ENCODE peak calls at places on chromosomes 4 and X, in eight cellular contexts. C is mesendoderm, W is tibial nerve, B is hepatocyte, D is astrocyte, P is brain microvascular endothelial cell, X is fibroblast of lung, K is keratinocyte. Y is an unnamed sample.

GRCh38 chr4:7998447-7998846 is 58.8 kb upstream of the AFAP1 start:
- DNase-seq in C (no peak), W (no peak), B (no peak), D (no peak), P (no peak), X (no peak), K (no peak), Y (no peak)

GRCh38 chrX:124018031-124018430 is 56.5 kb downstream of the STAG2 start:
- DNase-seq in C (no peak), W (no peak), B (no peak), D (no peak), P (no peak), X (no peak), K (no peak), Y (no peak)

GRCh38 chrX:113384628-113385027 is 544.0 kb upstream of the AMOT start:
- DNase-seq in C (no peak), W (no peak), B (peak), D (peak), P (no peak), X (peak), K (no peak), Y (no peak)

GRCh38 chr4:156515295-156515694 is 456.3 kb downstream of the PDGFC start:
- DNase-seq in C (no peak), W (no peak), B (no peak), D (no peak), P (no peak), X (no peak), K (no peak), Y (no peak)

GRCh38 chr4:158172558-158173258 is at the start of gene GASK1B:
- DNase-seq in C (peak), W (peak), B (peak), D (peak), P (peak), X (peak), K (no peak), Y (no peak)

GRCh38 chr4:109233585-109233984 is 68.9 kb downstream of the COL25A1 start:
- DNase-seq in C (no peak), W (no peak), B (no peak), D (no peak), P (no peak), X (no peak), K (no peak), Y (no peak)

GRCh38 chr4:38529189-38530115 is 134.5 kb upstream of the KLF3 start:
- DNase-seq in C (peak), W (no peak), B (no peak), D (no peak), P (no peak), X (no peak), K (no peak), Y (no peak)

GRCh38 chr4:1711055-1711905 is 839 bp downstream of the SLBP start:
- DNase-seq in C (peak), W (no peak), B (peak), D (peak), P (peak), X (peak), K (no peak), Y (no peak)

GRCh38 chr4:147368948-147369347 is 111.9 kb upstream of the EDNRA start:
- DNase-seq in C (no peak), W (no peak), B (no peak), D (peak), P (no peak), X (peak), K (no peak), Y (no peak)

GRCh38 chr4:147367841-147368385 is 113.0 kb upstream of the EDNRA start:
- DNase-seq in C (no peak), W (no peak), B (no peak), D (peak), P (no peak), X (peak), K (no peak), Y (no peak)

GRCh38 chr4:147370881-147371280 is 110.0 kb upstream of the EDNRA start:
- DNase-seq in C (no peak), W (no peak), B (peak), D (no peak), P (no peak), X (no peak), K (no peak), Y (no peak)

GRCh38 chr4:147371661-147372060 is 109.2 kb upstream of the EDNRA start:
- DNase-seq in C (no peak), W (no peak), B (no peak), D (peak), P (peak), X (peak), K (peak), Y (peak)

GRCh38 chr4:147370473-147370872 is 110.4 kb upstream of the EDNRA start:
- DNase-seq in C (no peak), W (no peak), B (no peak), D (peak), P (peak), X (peak), K (peak), Y (no peak)
- H3K27ac ChIP-seq in C (no peak), W (no peak), B (peak), D (peak), P (peak), X (no peak), K (peak), Y (peak)

DNA sequence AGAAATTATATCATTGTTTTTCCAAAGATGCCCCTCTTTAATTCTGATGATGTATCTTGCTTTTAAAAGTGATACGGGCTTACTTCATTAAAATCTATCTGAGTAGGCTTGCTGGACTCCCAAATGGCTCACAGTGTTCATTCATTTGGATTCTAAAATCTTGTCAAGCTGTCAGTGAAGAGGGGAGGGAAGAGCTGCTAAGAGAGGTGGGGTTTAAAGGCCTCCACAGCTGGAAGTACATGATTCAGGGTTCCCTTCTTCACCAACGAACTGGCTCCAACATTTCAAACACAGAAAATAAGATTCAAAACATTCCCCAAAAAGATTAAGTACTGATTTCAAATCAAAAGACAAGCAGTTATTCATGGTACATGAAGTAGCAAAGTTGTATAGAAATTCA is 132.9 kb upstream of the NAP1L5 start:
- DNase-seq in C (no peak), W (no peak), B (no peak), D (no peak), P (no peak), X (no peak), K (no peak), Y (no peak)
- H3K27ac ChIP-seq in C (no peak), W (no peak), B (no peak), D (no peak), P (no peak), X (no peak), K (no peak), Y (no peak)

GRCh38 chr4:119731778-119732177 is 103.2 kb upstream of the PDE5A start:
- DNase-seq in C (no peak), W (no peak), B (no peak), D (no peak), P (no peak), X (no peak), K (no peak), Y (no peak)

GRCh38 chr4:119731146-119731742 is 102.6 kb upstream of the PDE5A start:
- DNase-seq in C (no peak), W (no peak), B (no peak), D (no peak), P (no peak), X (no peak), K (no peak), Y (no peak)

GRCh38 chr4:119729815-119730643 is 101.4 kb upstream of the PDE5A start:
- DNase-seq in C (no peak), W (no peak), B (peak), D (peak), P (peak), X (peak), K (no peak), Y (peak)

GRCh38 chr4:119728692-119729593 is 100.3 kb upstream of the PDE5A start:
- DNase-seq in C (no peak), W (no peak), B (no peak), D (peak), P (no peak), X (peak), K (no peak), Y (no peak)

GRCh38 chr4:119730644-119730995 is 102.0 kb upstream of the PDE5A start:
- DNase-seq in C (no peak), W (no peak), B (no peak), D (no peak), P (no peak), X (no peak), K (no peak), Y (no peak)
- H3K27ac ChIP-seq in C (no peak), W (no peak), B (peak), D (peak), P (peak), X (peak), K (no peak), Y (peak)

DNA sequence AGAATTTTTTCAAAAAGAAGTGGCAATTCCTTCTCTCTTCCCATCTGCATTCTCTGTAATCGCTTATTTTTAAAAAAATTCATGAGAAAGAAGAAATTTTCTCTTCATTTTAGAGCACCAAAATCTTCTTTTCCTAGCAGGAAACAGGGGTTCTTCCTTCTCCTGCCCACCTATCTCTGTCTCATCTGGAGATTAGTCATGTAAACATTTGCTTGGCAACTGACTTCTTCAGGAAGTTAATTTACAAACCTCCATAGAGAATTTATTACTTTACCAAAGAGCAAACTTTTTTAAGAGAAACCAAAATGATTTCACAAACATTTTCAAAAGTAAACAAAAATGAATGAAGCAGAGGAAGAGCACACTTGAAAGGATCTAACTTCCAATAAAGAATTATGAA is 13.6 kb downstream of the TTC29 start:
- DNase-seq in C (peak), W (no peak), B (no peak), D (no peak), P (no peak), X (peak), K (no peak), Y (no peak)
- H3K27ac ChIP-seq in C (no peak), W (no peak), B (no peak), D (no peak), P (no peak), X (no peak), K (no peak), Y (no peak)